ENCODE peak calls at places on chromosomes 16 and 17, in five cellular contexts. N is heart right ventricle; C is IMR-90; P is CD4-positive, CD25-positive, alpha-beta regulatory T cell; Q is left lung. Z is an unnamed sample.

GRCh38 chr17:17944253-17944652 is 27.9 kb downstream of the TOM1L2 start:
- DNase-seq in N (no peak), P (no peak), C (no peak), Q (no peak), Z (no peak)

GRCh38 chr17:73323622-73324455 is 12.0 kb upstream of the CDC42EP4 start:
- DNase-seq in N (no peak), Q (no peak), P (no peak), C (peak), Z (no peak)

GRCh38 chr16:69917739-69918138 is 33.4 kb upstream of the CLEC18A start:
- DNase-seq in N (peak), C (peak), Q (peak), P (no peak), Z (no peak)

GRCh38 chr17:27762527-27763305 is 37.6 kb downstream of the NOS2 start:
- DNase-seq in P (peak), Q (no peak), N (no peak), C (peak), Z (no peak)

GRCh38 chr17:83152745-83153611 is 73.6 kb downstream of the METRNL start:
- DNase-seq in Q (peak), N (peak), C (no peak), P (no peak), Z (peak)

GRCh38 chr17:41393826-41394225 is 3.6 kb downstream of the KRT31 start:
- DNase-seq in Q (no peak), P (no peak), N (no peak), C (no peak), Z (no peak)

GRCh38 chr16:1030381-1030901 is 42.1 kb upstream of the SSTR5 start:
- DNase-seq in P (no peak), Q (no peak), C (no peak), N (no peak), Z (no peak)

GRCh38 chr17:9294661-9295210 is 273.4 kb downstream of the NTN1 start:
- DNase-seq in N (no peak), P (no peak), Q (no peak), C (no peak), Z (no peak)

GRCh38 chr16:19636436-19637267 is 81.1 kb downstream of the VPS35L start:
- DNase-seq in N (no peak), P (no peak), Q (no peak), C (no peak), Z (no peak)

GRCh38 chr17:52027620-52028019 is 130.9 kb downstream of the CA10 start:
- DNase-seq in Q (no peak), N (no peak), C (no peak), P (no peak), Z (no peak)

GRCh38 chr16:80006175-80006895 is 405.8 kb upstream of the MAF start:
- DNase-seq in C (peak), Q (no peak), N (peak), P (no peak), Z (no peak)

GRCh38 chr16:88878356-88878755 is 11.9 kb upstream of the PABPN1L start:
- DNase-seq in N (no peak), C (no peak), Q (no peak), P (no peak), Z (no peak)

GRCh38 chr16:68992521-68992920 is 112.9 kb upstream of the HAS3 start:
- DNase-seq in P (no peak), C (peak), Q (no peak), N (no peak), Z (no peak)

GRCh38 chr16:23702951-23703350 is 10.1 kb downstream of the ERN2 start:
- DNase-seq in C (no peak), P (no peak), Q (no peak), N (no peak), Z (no peak)

GRCh38 chr17:18246880-18247612 is 11.5 kb downstream of the FLII start:
- DNase-seq in C (peak), N (peak), Q (peak), P (peak), Z (peak)

GRCh38 chr16:67249178-67249759 is 490 bp downstream of the SLC9A5 start:
- DNase-seq in N (no peak), Q (no peak), C (no peak), P (no peak), Z (peak)

GRCh38 chr17:5821813-5822212 is 237.5 kb upstream of the NLRP1 start:
- DNase-seq in N (no peak), Q (no peak), C (no peak), P (no peak), Z (no peak)

GRCh38 chr16:23941963-23942564 is 106.3 kb downstream of the PRKCB start:
- DNase-seq in C (no peak), Q (no peak), N (no peak), P (no peak), Z (no peak)

GRCh38 chr17:4505187-4505586 is 6.5 kb downstream of the SPNS2 start:
- DNase-seq in C (no peak), Q (no peak), N (no peak), P (no peak), Z (no peak)

GRCh38 chr17:59167571-59168001 is 12.0 kb downstream of the PRR11 start:
- DNase-seq in P (peak), Q (no peak), N (no peak), C (peak), Z (no peak)

DNA sequence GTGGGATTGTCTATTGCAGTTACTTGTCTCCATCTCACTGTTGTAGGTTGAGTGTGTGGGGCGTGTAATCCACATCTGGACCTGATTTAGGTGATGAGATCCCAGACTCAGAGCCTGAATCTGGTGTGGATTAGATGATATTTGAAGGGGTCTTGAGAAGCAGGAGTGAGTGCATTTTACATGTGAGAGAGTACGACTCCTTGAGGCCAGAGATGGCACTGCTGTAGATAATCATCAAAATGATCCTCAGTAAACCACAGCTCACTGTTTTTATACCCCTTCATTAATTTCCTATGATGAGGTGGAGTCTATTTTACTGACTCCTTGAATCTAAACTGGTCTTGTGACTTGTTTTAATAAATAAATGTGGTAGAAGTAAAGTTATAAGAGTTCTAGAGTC is 732.5 kb downstream of the KCNJ2 start:
- DNase-seq in N (no peak), C (no peak), Q (no peak), P (no peak), Z (no peak)
- H3K4me3 ChIP-seq in N (no peak), C (no peak), Q (no peak), P (no peak), Z (no peak)

GRCh38 chr17:50065056-50065455 is 9.1 kb downstream of the ITGA3 start:
- DNase-seq in C (no peak), P (no peak), Q (no peak), N (no peak), Z (no peak)

GRCh38 chr17:50060951-50061712 is 5.2 kb downstream of the ITGA3 start:
- DNase-seq in P (no peak), C (peak), Q (peak), N (peak), Z (no peak)

GRCh38 chr17:50064253-50064991 is 8.5 kb downstream of the ITGA3 start:
- DNase-seq in Q (peak), N (no peak), C (peak), P (no peak), Z (no peak)

GRCh38 chr17:50062323-50063243 is 6.7 kb downstream of the ITGA3 start:
- DNase-seq in C (peak), Q (peak), P (no peak), N (peak), Z (peak)

DNA sequence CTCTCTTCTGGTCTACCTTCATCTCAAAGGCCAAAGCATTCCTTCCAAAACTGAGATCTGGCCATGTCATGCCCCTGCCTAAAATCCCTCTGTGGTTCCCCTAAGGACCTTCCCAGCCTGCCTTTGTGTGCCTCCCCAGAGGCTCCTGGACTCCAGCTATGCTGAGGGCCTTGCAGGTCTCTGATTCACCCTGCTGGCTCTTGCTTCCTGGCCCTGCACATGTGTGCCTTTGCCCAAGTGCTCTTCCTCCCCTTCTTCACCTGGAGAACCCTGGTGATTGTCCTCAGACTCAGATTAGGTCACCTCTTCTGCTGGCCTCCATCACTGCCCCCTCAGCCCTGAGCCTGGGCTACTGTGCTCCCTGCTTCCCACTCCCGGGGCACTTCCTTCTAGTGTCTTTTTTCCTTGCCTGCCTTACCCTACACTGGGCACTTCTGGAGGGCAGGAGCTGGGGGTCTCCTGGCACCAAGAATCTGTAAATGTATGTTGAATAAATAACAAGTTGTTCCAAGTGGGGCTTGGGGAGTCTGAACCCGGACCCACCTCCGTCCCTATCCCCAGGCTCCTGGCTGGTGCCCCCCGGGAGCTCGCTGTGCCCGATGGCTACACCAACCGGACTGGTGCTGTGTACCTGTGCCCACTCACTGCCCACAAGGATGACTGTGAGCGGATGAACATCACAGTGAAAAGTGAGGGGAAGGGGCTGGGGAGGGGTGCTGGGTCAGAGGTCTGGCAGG is 7.8 kb downstream of the ITGA3 start:
- DNase-seq in N (no peak), C (peak), Q (no peak), P (no peak), Z (no peak)
- H3K27ac ChIP-seq in N (peak), C (peak), Q (peak), P (no peak), Z (no peak)

DNA sequence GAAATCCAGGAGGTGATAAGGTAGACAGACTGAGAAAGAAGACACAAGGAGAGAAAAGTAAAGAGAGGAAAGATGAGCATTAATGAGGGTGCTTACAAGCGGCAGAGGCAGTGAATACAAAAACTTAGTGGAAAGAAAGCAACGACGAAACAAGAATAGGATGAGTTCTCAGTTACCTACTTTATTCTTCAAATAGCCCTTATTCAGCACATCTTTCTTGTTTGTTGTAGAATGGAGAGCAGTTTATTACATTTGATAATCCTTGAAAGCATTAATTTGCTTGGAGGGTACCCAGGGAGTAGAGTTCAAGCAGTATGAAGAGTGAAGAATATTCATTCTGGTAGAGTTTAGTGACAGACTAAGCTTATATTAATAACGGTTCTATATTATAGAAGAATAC is 22.4 kb downstream of the PAFAH1B1 start:
- DNase-seq in Q (no peak), N (no peak), C (no peak), P (no peak), Z (no peak)
- H3K4me3 ChIP-seq in Q (no peak), N (no peak), C (no peak), P (no peak), Z (no peak)

DNA sequence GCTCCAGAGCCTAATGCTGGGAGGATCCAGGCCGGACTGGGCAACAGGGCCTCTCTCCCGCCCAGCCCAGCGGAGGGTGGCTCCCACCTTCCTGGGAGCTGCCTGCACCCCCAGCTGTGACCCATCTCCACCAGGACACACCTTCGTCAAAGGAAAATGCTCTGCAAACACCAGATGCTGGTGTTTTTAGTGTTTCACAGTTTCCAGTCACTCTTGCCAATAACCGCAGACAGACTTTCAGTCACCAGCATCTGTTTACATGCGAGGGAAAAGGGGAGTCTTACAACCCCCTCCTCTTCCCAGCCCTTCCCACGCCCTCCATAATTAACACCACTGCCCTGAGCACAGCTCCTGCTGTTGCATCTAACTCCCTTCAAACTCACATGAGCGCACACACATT is 25.3 kb downstream of the KLHDC4 start:
- DNase-seq in N (no peak), Q (no peak), C (peak), P (no peak), Z (no peak)
- H3K27ac ChIP-seq in N (no peak), Q (no peak), C (no peak), P (no peak), Z (no peak)

GRCh38 chr17:40112718-40113109 is 9.1 kb upstream of the MSL1 start:
- DNase-seq in P (no peak), Q (no peak), N (peak), C (no peak), Z (no peak)

GRCh38 chr17:40113110-40113960 is 8.4 kb upstream of the MSL1 start:
- DNase-seq in Q (peak), C (peak), N (peak), P (peak), Z (peak)

GRCh38 chr17:40111221-40112128 is 10.3 kb upstream of the MSL1 start:
- DNase-seq in P (peak), N (peak), C (peak), Q (peak), Z (peak)

GRCh38 chr17:40113961-40114272 is 7.9 kb upstream of the MSL1 start:
- DNase-seq in C (peak), Q (no peak), P (no peak), N (no peak), Z (no peak)

DNA sequence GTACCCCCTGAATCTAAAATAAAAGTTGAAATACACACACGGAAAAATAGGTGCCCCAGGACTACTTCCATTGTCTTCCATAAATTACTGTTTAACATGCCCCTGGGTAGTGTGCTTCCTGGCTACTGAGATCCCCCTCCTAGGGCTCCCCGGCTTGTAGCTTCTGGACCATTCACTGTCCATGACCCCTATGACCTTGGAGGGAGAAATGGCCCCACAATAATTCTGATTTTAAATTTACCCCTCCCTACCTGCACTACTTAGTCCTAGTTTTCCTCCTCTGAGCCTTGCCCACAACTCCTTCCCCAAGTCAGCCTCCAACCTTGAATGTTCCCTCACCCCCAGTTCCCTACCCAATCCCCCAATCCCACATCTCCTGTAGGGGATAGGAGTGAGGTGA is 9.6 kb upstream of the MSL1 start:
- DNase-seq in N (no peak), P (no peak), C (no peak), Q (no peak), Z (no peak)
- H3K4me3 ChIP-seq in N (no peak), P (peak), C (no peak), Q (no peak), Z (no peak)

GRCh38 chr17:78042542-78042941 is 84.0 kb downstream of the TNRC6C start:
- DNase-seq in P (no peak), C (no peak), N (no peak), Q (no peak), Z (no peak)
- H3K27ac ChIP-seq in P (no peak), C (no peak), N (no peak), Q (no peak), Z (peak)

GRCh38 chr17:74325743-74326379 is at the start of gene KIF19:
- DNase-seq in C (no peak), Q (no peak), N (peak), P (peak), Z (peak)
- H3K4me3 ChIP-seq in C (no peak), Q (peak), N (peak), P (no peak), Z (peak)

DNA sequence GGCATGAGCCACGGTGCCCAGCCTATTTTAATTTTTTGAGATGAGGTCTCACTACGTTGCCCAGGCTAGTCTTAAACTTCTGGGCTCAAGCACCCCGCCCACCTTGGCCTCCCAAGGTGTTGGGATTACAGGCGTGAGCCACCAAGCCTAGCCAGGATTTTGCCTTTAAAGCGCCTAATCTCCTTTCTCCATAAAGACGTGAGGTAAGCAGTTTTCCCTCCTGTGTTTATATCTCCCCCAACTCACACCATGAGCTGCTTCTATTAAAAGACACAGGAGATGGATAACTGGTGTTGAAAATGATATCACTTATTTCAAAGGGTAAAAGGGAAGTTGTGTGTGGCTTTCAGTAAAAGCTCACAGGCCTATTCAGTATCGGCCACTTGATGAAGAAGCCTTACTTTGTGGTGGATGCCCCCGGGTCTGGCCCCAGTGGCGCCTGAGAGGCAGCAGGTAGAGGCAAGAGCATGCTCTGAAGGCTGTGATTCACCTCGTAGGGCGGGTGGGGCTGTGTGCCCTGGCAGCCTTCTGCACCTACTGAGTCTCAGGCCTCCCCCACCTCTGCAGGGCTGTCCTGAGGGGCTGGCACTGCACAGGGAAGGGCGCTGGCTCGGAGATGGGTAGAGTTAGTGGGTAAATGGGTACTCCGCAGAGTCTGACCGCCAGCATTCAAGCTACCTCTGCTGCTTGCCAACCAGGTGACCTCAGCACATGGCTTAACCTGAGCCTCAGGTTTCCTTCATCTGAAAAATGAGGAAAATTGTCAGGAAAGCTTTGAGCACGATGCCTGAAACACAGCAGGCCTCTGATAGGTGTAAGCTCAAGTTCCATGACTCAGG is 146.8 kb downstream of the CLEC16A start:
- DNase-seq in C (no peak), Q (no peak), P (peak), N (no peak), Z (no peak)
- H3K27ac ChIP-seq in C (peak), Q (peak), P (no peak), N (no peak), Z (no peak)

DNA sequence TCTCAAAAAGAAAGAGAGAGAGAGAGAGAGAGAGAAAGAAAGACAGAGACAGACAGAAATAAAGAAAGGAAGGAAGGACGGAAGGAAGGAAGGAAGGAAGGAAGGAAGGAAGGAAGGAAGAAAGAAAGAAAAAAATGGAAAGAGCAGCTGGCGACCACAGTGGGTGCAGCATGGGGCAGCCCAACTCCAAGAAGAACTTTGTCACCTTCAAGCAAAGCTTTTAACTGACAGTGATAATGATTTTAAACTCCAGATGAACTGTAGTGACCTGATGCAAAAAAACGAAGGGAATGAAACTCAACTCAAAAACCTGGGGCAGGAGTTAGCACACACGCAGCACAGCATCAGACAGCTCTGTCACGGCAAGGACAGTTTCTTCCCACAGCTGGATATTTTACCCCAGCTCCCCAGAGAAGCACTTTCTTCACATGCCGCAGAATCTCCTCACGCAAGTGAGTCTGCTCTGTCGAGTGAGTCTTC is 5.0 kb upstream of the ARHGAP17 start:
- DNase-seq in C (no peak), Q (no peak), N (no peak), P (no peak), Z (no peak)
- H3K4me3 ChIP-seq in C (no peak), Q (no peak), N (no peak), P (no peak), Z (no peak)

GRCh38 chr16:56259425-56259779 is 68.1 kb downstream of the GNAO1 start:
- DNase-seq in Q (no peak), P (no peak), C (no peak), N (no peak), Z (no peak)
- H3K27ac ChIP-seq in Q (no peak), P (no peak), C (no peak), N (no peak), Z (no peak)